ENCODE peak calls at places on chromosomes 5 and 9, in nine cellular contexts. T is DMS153; B is fibroblast of lung; O is NCI-H1436 treated with DMSO at 0.1 percent for 48 hours; S is progenitor cell of endocrine pancreas; N is activated CD4-positive, alpha-beta T cell treated with anti-CD3 and anti-CD28 coated beads, Interleukin-2, amount 50 U/mL, for 1 hour; J is NCI-H748 treated with DMSO at 0.1 percent for 48 hours; W is posterior cingulate gyrus; H is aorta. I is an unnamed sample.

GRCh38 chr5:177304392-177305119 is 957 bp downstream of the PRELID1 start:
- DNase-seq in W (no peak), H (peak), T (no peak), B (peak), N (no peak), J (no peak), O (no peak), S (no peak), I (no peak)

GRCh38 chr9:127344373-127344995 is 52.5 kb upstream of the SLC2A8 start:
- DNase-seq in W (no peak), O (no peak), J (no peak), N (no peak), T (no peak), B (peak), S (no peak), H (no peak), I (peak)

GRCh38 chr5:91794455-91794854 is 411.3 kb upstream of the ARRDC3 start:
- DNase-seq in H (no peak), W (no peak), J (no peak), S (no peak), N (no peak), T (no peak), O (no peak), B (no peak), I (no peak)

GRCh38 chr5:60633336-60633735 is 66.6 kb downstream of the DEPDC1B start:
- DNase-seq in S (no peak), O (no peak), W (peak), N (no peak), T (no peak), B (peak), J (no peak), H (peak), I (peak)

GRCh38 chr9:692636-693459 is 148.6 kb upstream of the DMRT1 start:
- DNase-seq in B (no peak), J (no peak), H (no peak), T (no peak), S (no peak), N (no peak), O (no peak), W (no peak), I (peak)

GRCh38 chr9:91978739-91979414 is 28.8 kb upstream of the ROR2 start:
- DNase-seq in O (no peak), S (no peak), N (no peak), T (no peak), H (no peak), J (peak), B (peak), W (no peak), I (peak)

GRCh38 chr5:10283927-10284635 is 23.6 kb downstream of the CMBL start:
- DNase-seq in H (peak), J (peak), T (peak), S (peak), O (peak), B (peak), W (peak), N (peak), I (peak)

GRCh38 chr9:113503613-113504230 is 40.2 kb downstream of the RGS3 start:
- DNase-seq in O (no peak), S (no peak), H (no peak), T (no peak), J (no peak), W (peak), B (peak), N (no peak), I (no peak)

GRCh38 chr5:40572947-40573346 is 106.8 kb upstream of the PTGER4 start:
- DNase-seq in N (no peak), W (no peak), J (no peak), H (no peak), S (no peak), O (no peak), B (peak), T (no peak), I (peak)

GRCh38 chr5:57889558-57889957 is 406.9 kb upstream of the ACTBL2 start:
- DNase-seq in J (peak), H (no peak), O (no peak), N (no peak), T (no peak), W (no peak), B (peak), S (no peak), I (peak)

GRCh38 chr9:135029871-135030710 is 57.4 kb upstream of the OLFM1 start:
- DNase-seq in H (peak), J (no peak), T (no peak), N (no peak), B (no peak), O (no peak), S (no peak), W (peak), I (no peak)

GRCh38 chr9:3385871-3386270 is 139.9 kb downstream of the RFX3 start:
- DNase-seq in S (no peak), O (no peak), H (no peak), T (no peak), N (no peak), B (no peak), W (no peak), J (no peak), I (no peak)

GRCh38 chr5:142013734-142014495 is 1.1 kb upstream of the GNPDA1 start:
- DNase-seq in H (peak), B (peak), O (no peak), N (no peak), S (no peak), W (no peak), T (no peak), J (no peak), I (peak)

GRCh38 chr9:114894801-114895433 is 35.5 kb downstream of the TNFSF8 start:
- DNase-seq in S (no peak), O (no peak), T (peak), J (peak), H (no peak), W (no peak), N (no peak), B (peak), I (peak)

GRCh38 chr9:137544176-137544755 is 5.9 kb downstream of the PNPLA7 start:
- DNase-seq in S (no peak), J (no peak), T (no peak), N (no peak), B (peak), W (no peak), O (no peak), H (no peak), I (peak)

GRCh38 chr5:8650197-8650596 is 781.2 kb downstream of the MTRR start:
- DNase-seq in H (no peak), N (no peak), T (no peak), W (no peak), S (no peak), B (peak), J (no peak), O (no peak), I (peak)

GRCh38 chr5:176547811-176548210 is 1.3 kb upstream of the CDHR2 start:
- DNase-seq in T (no peak), S (no peak), B (no peak), O (no peak), W (no peak), H (no peak), N (no peak), J (no peak), I (no peak)

GRCh38 chr9:34553511-34554021 is 30.8 kb upstream of the ENHO start:
- DNase-seq in H (peak), O (no peak), B (no peak), T (no peak), N (no peak), W (peak), J (no peak), S (no peak), I (no peak)

GRCh38 chr9:2101524-2101923 is 86.4 kb downstream of the SMARCA2 start:
- DNase-seq in W (no peak), H (no peak), J (no peak), B (no peak), N (no peak), O (no peak), T (no peak), S (no peak), I (no peak)

GRCh38 chr9:85600675-85601263 is 141.0 kb downstream of the AGTPBP1 start:
- DNase-seq in J (no peak), B (no peak), O (no peak), S (no peak), H (no peak), W (peak), N (no peak), T (no peak), I (peak)

GRCh38 chr9:134025606-134026541 is 593 bp downstream of the BRD3OS start:
- DNase-seq in T (no peak), J (no peak), B (peak), H (no peak), O (no peak), N (peak), S (peak), W (peak), I (peak)

GRCh38 chr9:114621975-114622609 is 11.0 kb downstream of the TMEM268 start:
- DNase-seq in H (no peak), T (no peak), W (no peak), B (peak), O (no peak), N (no peak), S (no peak), J (no peak), I (peak)

GRCh38 chr9:87713278-87713989 is 12.5 kb upstream of the CTSL start:
- DNase-seq in S (no peak), J (no peak), T (no peak), N (no peak), W (peak), H (peak), O (no peak), B (peak), I (peak)

GRCh38 chr9:6757988-6758417 is 230 bp downstream of the KDM4C start:
- DNase-seq in T (no peak), O (no peak), S (peak), B (no peak), W (no peak), J (no peak), H (peak), N (no peak), I (no peak)